ENCODE peak calls at places on chromosomes 5 and 9, in five cellular contexts. P is HCT116, T is GM23338, J is OCI-LY7, R is MM.1S. U is an unnamed sample.

GRCh38 chr5:5384634-5385033 is 37.8 kb upstream of the ICE1 start:
- DNase-seq in P (no peak), T (no peak), J (no peak), R (no peak), U (no peak)

GRCh38 chr9:98808411-98808815 is 943 bp downstream of the GALNT12 start:
- DNase-seq in P (no peak), T (peak), J (no peak), R (no peak), U (peak)

GRCh38 chr9:137366445-137366810 is 56.5 kb downstream of the EXD3 start:
- DNase-seq in P (no peak), T (no peak), J (no peak), R (no peak), U (no peak)

GRCh38 chr5:169862348-169862905 is 117.9 kb downstream of the INSYN2B start:
- DNase-seq in P (no peak), T (no peak), J (no peak), R (no peak), U (no peak)

GRCh38 chr9:88378317-88378716 is 9.9 kb upstream of the SPIN1 start:
- DNase-seq in P (no peak), T (peak), J (no peak), R (no peak), U (peak)

GRCh38 chr9:133116346-133117231 is 4.5 kb downstream of the RALGDS start:
- DNase-seq in P (no peak), T (no peak), J (no peak), R (no peak), U (no peak)

GRCh38 chr9:16119861-16120641 is 567.2 kb downstream of the CCDC171 start:
- DNase-seq in P (no peak), T (peak), J (no peak), R (no peak), U (no peak)

GRCh38 chr5:93311825-93312224 is 269.2 kb downstream of the NR2F1-AS1 start:
- DNase-seq in P (no peak), T (no peak), J (no peak), R (no peak), U (no peak)

GRCh38 chr9:38026021-38026809 is 42.8 kb downstream of the SHB start:
- DNase-seq in P (no peak), T (peak), J (no peak), R (no peak), U (peak)

GRCh38 chr5:137260820-137261541 is 238.1 kb downstream of the SPOCK1 start:
- DNase-seq in P (no peak), T (no peak), J (no peak), R (no peak), U (no peak)

GRCh38 chr5:128920345-128921215 is 44.7 kb upstream of the SLC27A6 start:
- DNase-seq in P (peak), T (no peak), J (no peak), R (no peak), U (no peak)

GRCh38 chr5:88518131-88519016 is 249.7 kb upstream of the TMEM161B start:
- DNase-seq in P (no peak), T (no peak), J (no peak), R (no peak), U (no peak)

GRCh38 chr9:82183181-82183860 is 194.7 kb downstream of the SPATA31D1 start:
- DNase-seq in P (no peak), T (no peak), J (peak), R (peak), U (no peak)

GRCh38 chr5:128409401-128409800 is 128.6 kb downstream of the FBN2 start:
- DNase-seq in P (no peak), T (peak), J (no peak), R (no peak), U (no peak)

DNA sequence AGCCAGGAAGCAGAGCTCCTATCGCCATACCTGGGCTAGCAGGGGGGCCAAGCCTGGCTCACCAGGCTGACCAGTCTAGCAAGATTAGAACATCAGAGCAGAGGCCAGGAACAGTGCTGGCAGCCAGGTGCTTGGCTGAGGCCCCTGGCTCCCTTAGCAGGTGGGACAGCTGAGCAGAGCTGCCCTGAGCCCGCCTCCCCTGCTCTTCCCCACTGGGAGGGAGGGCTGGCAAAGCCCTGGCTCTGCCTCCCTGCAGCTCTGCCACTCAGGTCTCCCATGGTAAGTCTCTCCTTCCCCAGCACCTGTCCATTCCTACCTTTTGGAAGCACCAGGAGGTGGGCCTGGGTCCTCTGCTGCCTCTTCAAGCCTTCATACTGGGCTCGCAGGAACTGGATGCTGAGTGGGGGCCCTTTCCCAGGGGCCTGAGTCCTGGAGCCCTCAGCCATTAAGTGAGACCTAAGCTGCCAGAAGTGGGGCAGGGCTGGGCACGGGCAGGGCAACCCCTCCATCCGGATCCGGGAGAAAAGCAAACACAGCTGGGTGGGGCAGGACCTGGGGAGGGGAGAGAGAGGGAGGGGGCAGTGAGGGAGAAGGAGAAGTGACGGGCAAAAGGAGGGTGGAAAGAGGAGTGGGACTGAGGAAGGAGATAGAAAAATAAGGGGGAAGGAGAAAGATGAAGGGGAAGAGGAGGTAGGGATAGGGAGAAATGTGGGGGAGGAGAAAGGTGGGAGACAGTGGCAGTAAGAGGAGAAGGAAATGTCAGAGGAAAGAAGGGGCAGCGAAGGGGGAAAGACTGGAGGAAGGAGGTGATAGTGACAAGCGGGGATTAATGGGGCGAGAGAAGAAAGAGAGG is 662 bp downstream of the C9orf152 start:
- DNase-seq in P (no peak), T (no peak), J (no peak), R (no peak), U (no peak)
- TF ChIP-seq EZH2phosphoT487 in P (no peak), T (no peak), J (no peak), R (no peak), U (no peak)

DNA sequence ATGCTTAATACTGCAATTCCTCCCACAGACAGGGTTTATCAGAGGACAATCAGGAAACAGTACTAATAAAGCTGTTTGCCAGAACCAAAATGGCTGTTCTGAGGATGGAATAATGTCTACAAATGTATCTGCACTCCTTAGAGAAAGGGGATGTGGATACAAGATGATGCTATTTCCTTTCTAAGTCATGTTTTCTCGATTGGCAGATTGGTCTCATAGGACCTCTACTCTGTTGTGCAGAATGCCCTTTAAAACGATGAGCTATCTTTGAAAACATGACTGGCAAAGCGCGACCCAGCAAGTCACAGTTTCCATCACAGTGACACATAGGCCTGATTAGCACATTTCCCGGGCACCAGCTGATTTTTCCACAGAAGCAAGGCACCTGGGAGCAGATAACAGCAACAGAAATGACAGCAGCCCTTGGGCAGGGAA is 54.0 kb downstream of the AOPEP start:
- DNase-seq in P (no peak), T (no peak), J (no peak), R (no peak), U (no peak)
- H2AFZ ChIP-seq in P (no peak), T (no peak), J (no peak), R (no peak), U (no peak)

GRCh38 chr5:119289413-119289812 is 66.4 kb upstream of the TNFAIP8 start:
- DNase-seq in P (no peak), T (no peak), J (no peak), R (no peak), U (no peak)

GRCh38 chr5:119290607-119291006 is 65.2 kb upstream of the TNFAIP8 start:
- DNase-seq in P (no peak), T (no peak), J (no peak), R (no peak), U (no peak)

GRCh38 chr5:119288364-119289047 is 67.3 kb upstream of the TNFAIP8 start:
- DNase-seq in P (no peak), T (no peak), J (no peak), R (no peak), U (no peak)

GRCh38 chr5:119291056-119291455 is 64.8 kb upstream of the TNFAIP8 start:
- DNase-seq in P (no peak), T (no peak), J (no peak), R (no peak), U (no peak)

GRCh38 chr5:119290161-119290569 is 65.7 kb upstream of the TNFAIP8 start:
- DNase-seq in P (no peak), T (no peak), J (peak), R (peak), U (no peak)
- H3K27ac ChIP-seq in P (no peak), T (no peak), J (peak), R (no peak), U (no peak)

DNA sequence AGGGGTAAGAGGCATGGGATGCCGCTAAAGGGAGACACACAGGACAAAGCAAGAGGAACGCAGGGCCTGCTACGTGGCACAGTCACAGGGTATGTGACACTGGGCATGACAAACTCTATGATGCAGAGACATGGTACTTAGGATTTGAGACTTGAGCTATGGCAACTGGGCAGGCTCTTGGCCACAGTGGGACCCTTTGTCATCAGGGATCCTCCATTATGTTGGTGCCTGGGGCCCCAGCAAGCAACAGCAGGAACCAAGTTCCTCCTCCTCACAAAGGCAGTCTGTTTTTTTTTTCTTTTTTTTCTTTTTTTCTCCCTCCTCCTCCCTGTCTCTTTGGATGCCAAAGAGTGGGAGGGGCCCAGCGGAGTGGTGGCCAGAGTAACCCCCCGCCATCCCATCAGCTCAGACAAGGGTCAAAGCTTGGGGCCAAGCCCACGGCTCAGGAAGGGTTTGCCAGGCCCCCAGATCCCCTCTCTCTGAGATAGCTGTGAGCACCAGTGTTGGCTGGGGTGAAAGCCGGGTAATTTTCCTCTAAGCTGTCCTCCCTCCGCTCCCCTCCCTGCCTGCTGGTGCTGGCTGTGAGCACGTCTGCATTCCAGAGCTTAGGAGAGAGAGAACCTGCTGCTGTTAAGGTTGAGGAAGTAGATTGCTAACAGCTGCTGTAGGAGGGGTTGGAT is 21.1 kb downstream of the GSN start:
- DNase-seq in P (no peak), T (peak), J (no peak), R (no peak), U (peak)
- TF ChIP-seq EZH2phosphoT487 in P (no peak), T (no peak), J (no peak), R (no peak), U (no peak)

GRCh38 chr5:143599474-143599873 is 196.0 kb upstream of the NR3C1 start:
- DNase-seq in P (no peak), T (no peak), J (no peak), R (no peak), U (no peak)

GRCh38 chr5:143600396-143601075 is 197.1 kb upstream of the NR3C1 start:
- DNase-seq in P (no peak), T (no peak), J (no peak), R (no peak), U (peak)

GRCh38 chr5:143605403-143606005 is 202.0 kb upstream of the NR3C1 start:
- DNase-seq in P (no peak), T (no peak), J (peak), R (peak), U (no peak)

GRCh38 chr5:143601357-143601756 is 197.9 kb upstream of the NR3C1 start:
- DNase-seq in P (no peak), T (no peak), J (no peak), R (no peak), U (no peak)

DNA sequence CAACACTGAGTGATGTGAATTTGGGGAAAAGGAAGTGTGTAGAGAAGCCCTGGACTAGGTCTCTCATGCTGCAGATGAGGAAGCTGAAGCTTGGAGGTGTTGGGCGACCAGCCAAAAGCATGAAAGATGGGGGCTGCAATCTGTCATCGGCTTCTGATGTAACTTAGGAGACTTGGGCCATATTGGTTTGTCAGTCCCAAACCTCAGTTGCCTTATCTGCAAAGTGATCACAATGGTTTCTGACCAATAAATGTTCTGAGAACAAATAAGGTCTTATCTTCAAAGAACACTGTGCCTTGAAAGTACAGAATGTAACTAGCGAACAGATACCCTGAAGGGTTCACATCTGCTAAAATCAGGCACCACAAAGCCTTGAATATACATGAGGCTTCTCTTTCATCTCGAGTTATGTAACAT is 198.4 kb upstream of the NR3C1 start:
- DNase-seq in P (no peak), T (no peak), J (no peak), R (no peak), U (no peak)
- H2AFZ ChIP-seq in P (no peak), T (no peak), J (no peak), R (no peak), U (no peak)

U was measured in hepatocyte.